ENCODE peak calls at places on chromosomes 3 and 15, in seven cellular contexts. One of them, this sample, is unnamed.

GRCh38 chr3:198070871-198071270 is 110.9 kb downstream of the LMLN start:
- DNase-seq in skeletal muscle cell: no peak
- DNase-seq in stimulated activated CD4-positive, alpha-beta T cell treated with anti-CD3 and anti-CD28 coated beads, Interleukin-2, amount 100 ng/mL, for 24 hours: no peak
- DNase-seq in NCI-H345: no peak
- DNase-seq in 8988T: no peak
- DNase-seq in activated CD4-positive, alpha-beta T cell treated with anti-CD3 and anti-CD28 coated beads, Interleukin-2, amount 50 U/mL, for 1 hour: no peak
- DNase-seq in NCI-H510A treated with DMSO at 0.1 percent for 48 hours: no peak
- DNase-seq in this sample: no peak

GRCh38 chr15:40333922-40334492 is 6.7 kb downstream of the CCDC9B start:
- DNase-seq in NCI-H510A treated with DMSO at 0.1 percent for 48 hours: peak; percentile 32
- DNase-seq in 8988T: no peak
- DNase-seq in skeletal muscle cell: peak; percentile 64
- DNase-seq in stimulated activated CD4-positive, alpha-beta T cell treated with anti-CD3 and anti-CD28 coated beads, Interleukin-2, amount 100 ng/mL, for 24 hours: peak; percentile 39
- DNase-seq in activated CD4-positive, alpha-beta T cell treated with anti-CD3 and anti-CD28 coated beads, Interleukin-2, amount 50 U/mL, for 1 hour: no peak
- DNase-seq in NCI-H345: no peak
- DNase-seq in this sample: peak; percentile 58

GRCh38 chr3:137148917-137149316 is 191.1 kb downstream of the IL20RB start:
- DNase-seq in 8988T: no peak
- DNase-seq in NCI-H345: no peak
- DNase-seq in skeletal muscle cell: no peak
- DNase-seq in stimulated activated CD4-positive, alpha-beta T cell treated with anti-CD3 and anti-CD28 coated beads, Interleukin-2, amount 100 ng/mL, for 24 hours: no peak
- DNase-seq in activated CD4-positive, alpha-beta T cell treated with anti-CD3 and anti-CD28 coated beads, Interleukin-2, amount 50 U/mL, for 1 hour: no peak
- DNase-seq in NCI-H510A treated with DMSO at 0.1 percent for 48 hours: no peak
- DNase-seq in this sample: no peak

GRCh38 chr15:42033214-42033873 is 12.5 kb upstream of the PLA2G4E start:
- DNase-seq in stimulated activated CD4-positive, alpha-beta T cell treated with anti-CD3 and anti-CD28 coated beads, Interleukin-2, amount 100 ng/mL, for 24 hours: no peak
- DNase-seq in activated CD4-positive, alpha-beta T cell treated with anti-CD3 and anti-CD28 coated beads, Interleukin-2, amount 50 U/mL, for 1 hour: no peak
- DNase-seq in NCI-H345: no peak
- DNase-seq in skeletal muscle cell: no peak
- DNase-seq in NCI-H510A treated with DMSO at 0.1 percent for 48 hours: no peak
- DNase-seq in 8988T: no peak
- DNase-seq in this sample: no peak

GRCh38 chr3:106030620-106030945 is 161.8 kb upstream of the CBLB start:
- DNase-seq in NCI-H510A treated with DMSO at 0.1 percent for 48 hours: no peak
- DNase-seq in skeletal muscle cell: no peak
- DNase-seq in activated CD4-positive, alpha-beta T cell treated with anti-CD3 and anti-CD28 coated beads, Interleukin-2, amount 50 U/mL, for 1 hour: no peak
- DNase-seq in NCI-H345: no peak
- DNase-seq in stimulated activated CD4-positive, alpha-beta T cell treated with anti-CD3 and anti-CD28 coated beads, Interleukin-2, amount 100 ng/mL, for 24 hours: no peak
- DNase-seq in 8988T: no peak
- DNase-seq in this sample: no peak

GRCh38 chr15:63088532-63089245 is 33.0 kb upstream of the LACTB start:
- DNase-seq in skeletal muscle cell: no peak
- DNase-seq in NCI-H510A treated with DMSO at 0.1 percent for 48 hours: no peak
- DNase-seq in 8988T: no peak
- DNase-seq in NCI-H345: no peak
- DNase-seq in activated CD4-positive, alpha-beta T cell treated with anti-CD3 and anti-CD28 coated beads, Interleukin-2, amount 50 U/mL, for 1 hour: no peak
- DNase-seq in stimulated activated CD4-positive, alpha-beta T cell treated with anti-CD3 and anti-CD28 coated beads, Interleukin-2, amount 100 ng/mL, for 24 hours: no peak
- DNase-seq in this sample: no peak

GRCh38 chr15:89971592-89971997 is 29.5 kb upstream of the ZNF710 start:
- DNase-seq in 8988T: peak; percentile 55
- DNase-seq in NCI-H510A treated with DMSO at 0.1 percent for 48 hours: peak; percentile 26
- DNase-seq in skeletal muscle cell: no peak
- DNase-seq in NCI-H345: no peak
- DNase-seq in activated CD4-positive, alpha-beta T cell treated with anti-CD3 and anti-CD28 coated beads, Interleukin-2, amount 50 U/mL, for 1 hour: peak; percentile 43
- DNase-seq in stimulated activated CD4-positive, alpha-beta T cell treated with anti-CD3 and anti-CD28 coated beads, Interleukin-2, amount 100 ng/mL, for 24 hours: peak; percentile 65
- DNase-seq in this sample: peak; percentile 64

GRCh38 chr15:73704869-73705645 is 20.9 kb downstream of the CD276 start:
- DNase-seq in skeletal muscle cell: no peak
- DNase-seq in NCI-H510A treated with DMSO at 0.1 percent for 48 hours: peak; percentile 41
- DNase-seq in 8988T: peak; percentile 60
- DNase-seq in activated CD4-positive, alpha-beta T cell treated with anti-CD3 and anti-CD28 coated beads, Interleukin-2, amount 50 U/mL, for 1 hour: peak; percentile 61
- DNase-seq in NCI-H345: peak; percentile 34
- DNase-seq in stimulated activated CD4-positive, alpha-beta T cell treated with anti-CD3 and anti-CD28 coated beads, Interleukin-2, amount 100 ng/mL, for 24 hours: peak; percentile 78
- DNase-seq in this sample: peak; percentile 58

GRCh38 chr3:107957506-107957905 is 133.3 kb downstream of the CD47 start:
- DNase-seq in NCI-H345: no peak
- DNase-seq in stimulated activated CD4-positive, alpha-beta T cell treated with anti-CD3 and anti-CD28 coated beads, Interleukin-2, amount 100 ng/mL, for 24 hours: no peak
- DNase-seq in 8988T: no peak
- DNase-seq in skeletal muscle cell: no peak
- DNase-seq in activated CD4-positive, alpha-beta T cell treated with anti-CD3 and anti-CD28 coated beads, Interleukin-2, amount 50 U/mL, for 1 hour: no peak
- DNase-seq in NCI-H510A treated with DMSO at 0.1 percent for 48 hours: no peak
- DNase-seq in this sample: no peak

GRCh38 chr3:152405915-152406802 is 137.4 kb downstream of the MBNL1 start:
- DNase-seq in stimulated activated CD4-positive, alpha-beta T cell treated with anti-CD3 and anti-CD28 coated beads, Interleukin-2, amount 100 ng/mL, for 24 hours: no peak
- DNase-seq in skeletal muscle cell: peak; percentile 95
- DNase-seq in NCI-H510A treated with DMSO at 0.1 percent for 48 hours: peak; percentile 34
- DNase-seq in 8988T: no peak
- DNase-seq in activated CD4-positive, alpha-beta T cell treated with anti-CD3 and anti-CD28 coated beads, Interleukin-2, amount 50 U/mL, for 1 hour: no peak
- DNase-seq in NCI-H345: no peak
- DNase-seq in this sample: no peak

GRCh38 chr3:128969993-128970740 is 23.7 kb downstream of the CFAP92 start:
- DNase-seq in 8988T: no peak
- DNase-seq in skeletal muscle cell: no peak
- DNase-seq in NCI-H510A treated with DMSO at 0.1 percent for 48 hours: peak; percentile 13
- DNase-seq in activated CD4-positive, alpha-beta T cell treated with anti-CD3 and anti-CD28 coated beads, Interleukin-2, amount 50 U/mL, for 1 hour: peak; percentile 64
- DNase-seq in NCI-H345: peak; percentile 35
- DNase-seq in stimulated activated CD4-positive, alpha-beta T cell treated with anti-CD3 and anti-CD28 coated beads, Interleukin-2, amount 100 ng/mL, for 24 hours: peak; percentile 66
- DNase-seq in this sample: peak; percentile 43

GRCh38 chr3:179027326-179027900 is 44.2 kb downstream of the ZMAT3 start:
- DNase-seq in NCI-H510A treated with DMSO at 0.1 percent for 48 hours: no peak
- DNase-seq in NCI-H345: no peak
- DNase-seq in activated CD4-positive, alpha-beta T cell treated with anti-CD3 and anti-CD28 coated beads, Interleukin-2, amount 50 U/mL, for 1 hour: no peak
- DNase-seq in stimulated activated CD4-positive, alpha-beta T cell treated with anti-CD3 and anti-CD28 coated beads, Interleukin-2, amount 100 ng/mL, for 24 hours: peak; percentile 27
- DNase-seq in skeletal muscle cell: peak; percentile 52
- DNase-seq in 8988T: no peak
- DNase-seq in this sample: no peak

GRCh38 chr3:63864008-63864871 is 573 bp downstream of the ATXN7 start:
- DNase-seq in NCI-H510A treated with DMSO at 0.1 percent for 48 hours: peak; percentile 29
- DNase-seq in 8988T: peak; percentile 86
- DNase-seq in activated CD4-positive, alpha-beta T cell treated with anti-CD3 and anti-CD28 coated beads, Interleukin-2, amount 50 U/mL, for 1 hour: peak; percentile 39
- DNase-seq in skeletal muscle cell: no peak
- DNase-seq in stimulated activated CD4-positive, alpha-beta T cell treated with anti-CD3 and anti-CD28 coated beads, Interleukin-2, amount 100 ng/mL, for 24 hours: peak; percentile 59
- DNase-seq in NCI-H345: no peak
- DNase-seq in this sample: peak; percentile 25

GRCh38 chr3:120693439-120694172 is 11.6 kb upstream of the HGD start:
- DNase-seq in skeletal muscle cell: peak; percentile 18
- DNase-seq in 8988T: no peak
- DNase-seq in NCI-H510A treated with DMSO at 0.1 percent for 48 hours: peak; percentile 33
- DNase-seq in stimulated activated CD4-positive, alpha-beta T cell treated with anti-CD3 and anti-CD28 coated beads, Interleukin-2, amount 100 ng/mL, for 24 hours: no peak
- DNase-seq in activated CD4-positive, alpha-beta T cell treated with anti-CD3 and anti-CD28 coated beads, Interleukin-2, amount 50 U/mL, for 1 hour: no peak
- DNase-seq in NCI-H345: no peak
- DNase-seq in this sample: no peak

GRCh38 chr15:56760186-56760585 is 26.9 kb upstream of the ZNF280D start:
- DNase-seq in NCI-H510A treated with DMSO at 0.1 percent for 48 hours: no peak
- DNase-seq in skeletal muscle cell: no peak
- DNase-seq in activated CD4-positive, alpha-beta T cell treated with anti-CD3 and anti-CD28 coated beads, Interleukin-2, amount 50 U/mL, for 1 hour: no peak
- DNase-seq in 8988T: no peak
- DNase-seq in NCI-H345: no peak
- DNase-seq in stimulated activated CD4-positive, alpha-beta T cell treated with anti-CD3 and anti-CD28 coated beads, Interleukin-2, amount 100 ng/mL, for 24 hours: no peak
- DNase-seq in this sample: peak; percentile 10

GRCh38 chr3:71201939-71202338 is 381.6 kb downstream of the FOXP1 start:
- DNase-seq in stimulated activated CD4-positive, alpha-beta T cell treated with anti-CD3 and anti-CD28 coated beads, Interleukin-2, amount 100 ng/mL, for 24 hours: no peak
- DNase-seq in NCI-H510A treated with DMSO at 0.1 percent for 48 hours: no peak
- DNase-seq in 8988T: no peak
- DNase-seq in skeletal muscle cell: no peak
- DNase-seq in NCI-H345: no peak
- DNase-seq in activated CD4-positive, alpha-beta T cell treated with anti-CD3 and anti-CD28 coated beads, Interleukin-2, amount 50 U/mL, for 1 hour: no peak
- DNase-seq in this sample: no peak

GRCh38 chr3:37770938-37771918 is 90.5 kb upstream of the CTDSPL start:
- DNase-seq in NCI-H510A treated with DMSO at 0.1 percent for 48 hours: no peak
- DNase-seq in stimulated activated CD4-positive, alpha-beta T cell treated with anti-CD3 and anti-CD28 coated beads, Interleukin-2, amount 100 ng/mL, for 24 hours: no peak
- DNase-seq in activated CD4-positive, alpha-beta T cell treated with anti-CD3 and anti-CD28 coated beads, Interleukin-2, amount 50 U/mL, for 1 hour: no peak
- DNase-seq in skeletal muscle cell: no peak
- DNase-seq in 8988T: no peak
- DNase-seq in NCI-H345: peak; percentile 17
- DNase-seq in this sample: no peak

GRCh38 chr3:87287025-87287424 is 10.6 kb upstream of the POU1F1 start:
- DNase-seq in activated CD4-positive, alpha-beta T cell treated with anti-CD3 and anti-CD28 coated beads, Interleukin-2, amount 50 U/mL, for 1 hour: no peak
- DNase-seq in skeletal muscle cell: peak; percentile 21
- DNase-seq in NCI-H345: no peak
- DNase-seq in 8988T: no peak
- DNase-seq in NCI-H510A treated with DMSO at 0.1 percent for 48 hours: no peak
- DNase-seq in stimulated activated CD4-positive, alpha-beta T cell treated with anti-CD3 and anti-CD28 coated beads, Interleukin-2, amount 100 ng/mL, for 24 hours: no peak
- DNase-seq in this sample: no peak

GRCh38 chr15:74776851-74777768 is 4.8 kb upstream of the CSK start:
- DNase-seq in stimulated activated CD4-positive, alpha-beta T cell treated with anti-CD3 and anti-CD28 coated beads, Interleukin-2, amount 100 ng/mL, for 24 hours: peak; percentile 47
- DNase-seq in NCI-H345: no peak
- DNase-seq in skeletal muscle cell: no peak
- DNase-seq in activated CD4-positive, alpha-beta T cell treated with anti-CD3 and anti-CD28 coated beads, Interleukin-2, amount 50 U/mL, for 1 hour: peak; percentile 50
- DNase-seq in 8988T: no peak
- DNase-seq in NCI-H510A treated with DMSO at 0.1 percent for 48 hours: no peak
- DNase-seq in this sample: peak; percentile 87

GRCh38 chr15:77475898-77476297 is 55.2 kb downstream of the HMG20A start:
- DNase-seq in NCI-H345: no peak
- DNase-seq in skeletal muscle cell: no peak
- DNase-seq in 8988T: no peak
- DNase-seq in NCI-H510A treated with DMSO at 0.1 percent for 48 hours: peak; percentile 50
- DNase-seq in activated CD4-positive, alpha-beta T cell treated with anti-CD3 and anti-CD28 coated beads, Interleukin-2, amount 50 U/mL, for 1 hour: no peak
- DNase-seq in stimulated activated CD4-positive, alpha-beta T cell treated with anti-CD3 and anti-CD28 coated beads, Interleukin-2, amount 100 ng/mL, for 24 hours: no peak
- DNase-seq in this sample: peak; percentile 34

GRCh38 chr3:46440531-46441294 is 24.0 kb downstream of the LTF start:
- DNase-seq in skeletal muscle cell: no peak
- DNase-seq in activated CD4-positive, alpha-beta T cell treated with anti-CD3 and anti-CD28 coated beads, Interleukin-2, amount 50 U/mL, for 1 hour: no peak
- DNase-seq in stimulated activated CD4-positive, alpha-beta T cell treated with anti-CD3 and anti-CD28 coated beads, Interleukin-2, amount 100 ng/mL, for 24 hours: peak; percentile 9
- DNase-seq in NCI-H345: no peak
- DNase-seq in NCI-H510A treated with DMSO at 0.1 percent for 48 hours: no peak
- DNase-seq in 8988T: no peak
- DNase-seq in this sample: no peak

GRCh38 chr3:59696783-59697182 is 647.0 kb upstream of the CFAP20DC start:
- DNase-seq in activated CD4-positive, alpha-beta T cell treated with anti-CD3 and anti-CD28 coated beads, Interleukin-2, amount 50 U/mL, for 1 hour: no peak
- DNase-seq in stimulated activated CD4-positive, alpha-beta T cell treated with anti-CD3 and anti-CD28 coated beads, Interleukin-2, amount 100 ng/mL, for 24 hours: no peak
- DNase-seq in skeletal muscle cell: no peak
- DNase-seq in NCI-H345: no peak
- DNase-seq in NCI-H510A treated with DMSO at 0.1 percent for 48 hours: no peak
- DNase-seq in 8988T: no peak
- DNase-seq in this sample: no peak

GRCh38 chr3:187694801-187695200 is 7.6 kb downstream of the RTP2 start:
- DNase-seq in NCI-H510A treated with DMSO at 0.1 percent for 48 hours: no peak
- DNase-seq in NCI-H345: no peak
- DNase-seq in skeletal muscle cell: no peak
- DNase-seq in stimulated activated CD4-positive, alpha-beta T cell treated with anti-CD3 and anti-CD28 coated beads, Interleukin-2, amount 100 ng/mL, for 24 hours: no peak
- DNase-seq in activated CD4-positive, alpha-beta T cell treated with anti-CD3 and anti-CD28 coated beads, Interleukin-2, amount 50 U/mL, for 1 hour: no peak
- DNase-seq in 8988T: no peak
- DNase-seq in this sample: peak; percentile 4